ENCODE peak calls at places on chromosomes 5 and 9, in four cellular contexts. One of them, this sample, is unnamed.

GRCh38 chr5:124371121-124371706 is 375.2 kb downstream of the ZNF608 start:
- DNase-seq in neural crest cell: no peak
- DNase-seq in ecto neural progenitor cell: no peak
- DNase-seq in progenitor cell of endocrine pancreas: no peak
- DNase-seq in this sample: no peak

GRCh38 chr5:71982717-71983395 is 124.4 kb upstream of the MAP1B start:
- DNase-seq in neural crest cell: no peak
- DNase-seq in ecto neural progenitor cell: no peak
- DNase-seq in progenitor cell of endocrine pancreas: no peak
- DNase-seq in this sample: no peak

GRCh38 chr5:64939772-64940510 is 171.2 kb downstream of the CWC27 start:
- DNase-seq in neural crest cell: peak
- DNase-seq in ecto neural progenitor cell: peak
- DNase-seq in progenitor cell of endocrine pancreas: no peak
- DNase-seq in this sample: no peak

GRCh38 chr9:21402387-21403247 is 6.3 kb upstream of the IFNA8 start:
- DNase-seq in neural crest cell: peak
- DNase-seq in ecto neural progenitor cell: peak
- DNase-seq in progenitor cell of endocrine pancreas: no peak
- DNase-seq in this sample: no peak

GRCh38 chr5:111135946-111136345 is 43.8 kb downstream of the WDR36 start:
- DNase-seq in neural crest cell: no peak
- DNase-seq in ecto neural progenitor cell: no peak
- DNase-seq in progenitor cell of endocrine pancreas: no peak
- DNase-seq in this sample: no peak

GRCh38 chr5:41835625-41836024 is 34.6 kb downstream of the OXCT1 start:
- DNase-seq in neural crest cell: peak
- DNase-seq in ecto neural progenitor cell: no peak
- DNase-seq in progenitor cell of endocrine pancreas: no peak
- DNase-seq in this sample: peak

GRCh38 chr5:132012385-132013005 is 1.0 kb upstream of the ACSL6 start:
- DNase-seq in neural crest cell: peak
- DNase-seq in ecto neural progenitor cell: peak
- DNase-seq in progenitor cell of endocrine pancreas: peak
- DNase-seq in this sample: peak

GRCh38 chr5:149452665-149453617 is 73.8 kb upstream of the IL17B start:
- DNase-seq in neural crest cell: no peak
- DNase-seq in ecto neural progenitor cell: no peak
- DNase-seq in progenitor cell of endocrine pancreas: no peak
- DNase-seq in this sample: peak

GRCh38 chr5:52920929-52921328 is 68.2 kb upstream of the ITGA2 start:
- DNase-seq in neural crest cell: no peak
- DNase-seq in ecto neural progenitor cell: no peak
- DNase-seq in progenitor cell of endocrine pancreas: no peak
- DNase-seq in this sample: peak

GRCh38 chr9:126956929-126957686 is 42.5 kb downstream of the RALGPS1 start:
- DNase-seq in neural crest cell: no peak
- DNase-seq in ecto neural progenitor cell: no peak
- DNase-seq in progenitor cell of endocrine pancreas: no peak
- DNase-seq in this sample: no peak

GRCh38 chr5:140207250-140207954 is 32.4 kb downstream of the CYSTM1 start:
- DNase-seq in neural crest cell: no peak
- DNase-seq in ecto neural progenitor cell: no peak
- DNase-seq in progenitor cell of endocrine pancreas: no peak
- DNase-seq in this sample: no peak

GRCh38 chr9:8533681-8534080 is 734.1 kb upstream of the DMAC1 start:
- DNase-seq in neural crest cell: no peak
- DNase-seq in ecto neural progenitor cell: no peak
- DNase-seq in progenitor cell of endocrine pancreas: no peak
- DNase-seq in this sample: peak

GRCh38 chr9:100472725-100473261 is at the start of gene TMEFF1:
- DNase-seq in neural crest cell: peak
- DNase-seq in ecto neural progenitor cell: peak
- DNase-seq in progenitor cell of endocrine pancreas: peak
- DNase-seq in this sample: peak

GRCh38 chr5:53322257-53322656 is 158.2 kb upstream of the FST start:
- DNase-seq in neural crest cell: no peak
- DNase-seq in ecto neural progenitor cell: no peak
- DNase-seq in progenitor cell of endocrine pancreas: no peak
- DNase-seq in this sample: no peak

GRCh38 chr9:17757816-17758215 is 178.9 kb downstream of the SH3GL2 start:
- DNase-seq in neural crest cell: no peak
- DNase-seq in ecto neural progenitor cell: no peak
- DNase-seq in progenitor cell of endocrine pancreas: no peak
- DNase-seq in this sample: no peak

GRCh38 chr5:147140558-147140957 is 94.3 kb upstream of the STK32A start:
- DNase-seq in neural crest cell: no peak
- DNase-seq in ecto neural progenitor cell: no peak
- DNase-seq in progenitor cell of endocrine pancreas: no peak
- DNase-seq in this sample: no peak

GRCh38 chr9:105449081-105449480 is 1.2 kb downstream of the FSD1L start:
- DNase-seq in neural crest cell: no peak
- DNase-seq in ecto neural progenitor cell: no peak
- DNase-seq in progenitor cell of endocrine pancreas: no peak
- DNase-seq in this sample: no peak

GRCh38 chr9:96189995-96190394 is 112.0 kb downstream of the HSD17B3 start:
- DNase-seq in neural crest cell: no peak
- DNase-seq in ecto neural progenitor cell: no peak
- DNase-seq in progenitor cell of endocrine pancreas: no peak
- DNase-seq in this sample: no peak

GRCh38 chr9:126661521-126662251 is 48.0 kb downstream of the LMX1B start:
- DNase-seq in neural crest cell: no peak
- DNase-seq in ecto neural progenitor cell: peak
- DNase-seq in progenitor cell of endocrine pancreas: peak
- DNase-seq in this sample: peak

GRCh38 chr5:158812381-158812780 is 287.3 kb downstream of the EBF1 start:
- DNase-seq in neural crest cell: no peak
- DNase-seq in ecto neural progenitor cell: no peak
- DNase-seq in progenitor cell of endocrine pancreas: no peak
- DNase-seq in this sample: no peak

This sample was measured in trophoblast cell.